ENCODE peak calls at places on chromosome 18, in seven cellular contexts. D, S, H, O, T, C and N are unnamed samples.

GRCh38 chr18:75238100-75238499 is 27.5 kb downstream of the TSHZ1 start:
- DNase-seq in D (no peak), S (no peak), H (no peak), O (no peak), T (no peak), C (no peak), N (no peak)

GRCh38 chr18:8982416-8983183 is 119.9 kb upstream of the NDUFV2 start:
- DNase-seq in D (no peak), S (peak; percentile 93), H (peak; percentile 82), O (peak; percentile 74), T (peak; percentile 43), C (peak; percentile 63), N (peak; percentile 56)

GRCh38 chr18:59040770-59041148 is 98.9 kb upstream of the SEC11C start:
- DNase-seq in D (no peak), S (no peak), H (no peak), O (no peak), T (no peak), C (no peak), N (no peak)

GRCh38 chr18:73646772-73647171 is 500.9 kb downstream of the FBXO15 start:
- DNase-seq in D (no peak), S (peak; percentile 36), H (peak; percentile 92), O (peak; percentile 89), T (no peak), C (no peak), N (peak; percentile 86)

GRCh38 chr18:75437979-75438378 is 10.5 kb upstream of the SMIM21 start:
- DNase-seq in D (no peak), S (no peak), H (no peak), O (no peak), T (no peak), C (no peak), N (no peak)

GRCh38 chr18:77061946-77062517 is 70.6 kb downstream of the MBP start:
- DNase-seq in D (no peak), S (no peak), H (no peak), O (no peak), T (no peak), C (no peak), N (no peak)

GRCh38 chr18:75205760-75206109 is 3.2 kb downstream of the PTGR3 start:
- DNase-seq in D (no peak), S (no peak), H (no peak), O (no peak), T (no peak), C (no peak), N (no peak)

GRCh38 chr18:10225300-10225699 is 229.1 kb upstream of the APCDD1 start:
- DNase-seq in D (no peak), S (no peak), H (no peak), O (no peak), T (no peak), C (no peak), N (no peak)

GRCh38 chr18:7512326-7512725 is 54.8 kb upstream of the PTPRM start:
- DNase-seq in D (no peak), S (no peak), H (peak; percentile 6), O (no peak), T (no peak), C (no peak), N (peak; percentile 4)

GRCh38 chr18:28281400-28281799 is 104.5 kb upstream of the CDH2 start:
- DNase-seq in D (no peak), S (no peak), H (peak; percentile 11), O (no peak), T (no peak), C (no peak), N (no peak)

GRCh38 chr18:6941988-6942387 is 175.6 kb downstream of the LAMA1 start:
- DNase-seq in D (no peak), S (no peak), H (no peak), O (no peak), T (no peak), C (no peak), N (no peak)

GRCh38 chr18:79774111-79774510 is 23.6 kb upstream of the KCNG2 start:
- DNase-seq in D (no peak), S (no peak), H (no peak), O (no peak), T (no peak), C (no peak), N (no peak)

GRCh38 chr18:51559902-51560287 is 362.4 kb upstream of the MEX3C start:
- DNase-seq in D (no peak), S (no peak), H (no peak), O (no peak), T (no peak), C (no peak), N (no peak)

GRCh38 chr18:35088931-35089330 is 47.7 kb downstream of the MAPRE2 start:
- DNase-seq in D (no peak), S (no peak), H (peak; percentile 60), O (no peak), T (no peak), C (no peak), N (no peak)

DNA sequence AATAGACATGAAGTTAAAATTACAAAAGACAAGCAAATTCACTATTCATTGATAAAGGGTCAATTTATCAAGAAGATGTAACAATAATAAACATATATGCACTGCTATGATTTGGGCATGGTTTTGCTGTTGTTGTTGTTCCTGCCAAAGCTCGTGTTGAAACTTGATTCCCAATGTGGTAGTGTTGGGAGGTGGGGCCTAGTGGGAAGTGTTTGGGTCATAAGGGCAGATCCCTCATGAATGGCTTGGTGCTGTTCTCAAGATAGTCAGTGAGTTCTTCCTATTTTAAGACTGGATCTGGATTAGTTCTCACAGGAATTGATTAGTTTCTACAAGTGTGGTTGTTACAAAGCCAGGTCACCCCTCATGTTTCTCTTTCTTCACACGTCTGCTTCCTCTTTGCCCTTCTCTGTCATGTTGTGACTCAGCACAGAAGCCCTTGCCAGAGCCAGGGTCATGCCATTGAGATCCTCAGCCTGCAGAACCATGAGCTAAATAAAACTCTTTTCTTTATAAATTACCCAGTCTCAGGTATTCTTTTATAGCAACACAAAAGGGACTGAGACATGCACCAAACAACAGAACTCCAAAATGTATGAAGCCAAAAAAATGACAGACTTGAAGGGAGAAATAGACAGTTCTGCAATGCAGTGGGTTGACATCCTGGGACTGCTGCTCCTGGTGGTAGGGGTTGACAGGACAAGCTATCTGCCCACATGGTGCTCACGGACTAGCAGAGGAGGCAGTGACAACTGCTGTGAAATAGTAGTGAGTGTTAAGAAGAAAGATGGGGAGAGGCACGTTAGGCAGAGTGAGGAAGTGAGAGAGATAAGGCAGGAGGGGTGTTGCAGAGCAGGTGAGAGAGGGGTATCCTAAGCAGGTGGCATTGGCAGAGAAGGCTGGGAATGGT is 18.6 kb upstream of the SKA1 start:
- DNase-seq in D (peak; percentile 79), S (no peak), H (no peak), O (peak; percentile 37), T (no peak), C (peak; percentile 28), N (no peak)
- TF ChIP-seq CTCF in D (peak; percentile 18), S (no peak), H (no peak), O (no peak), T (no peak), C (peak; percentile 35), N (peak; percentile 8)

GRCh38 chr18:63567276-63567675 is 19.9 kb upstream of the SERPINB13 start:
- DNase-seq in D (no peak), S (no peak), H (no peak), O (no peak), T (no peak), C (no peak), N (no peak)
- H3K4me3 ChIP-seq in D (no peak overlapping the region), S (no peak overlapping the region), H (no peak overlapping the region), O (no peak overlapping the region), T (no peak overlapping the region), C (no peak overlapping the region), N (no peak overlapping the region)

DNA sequence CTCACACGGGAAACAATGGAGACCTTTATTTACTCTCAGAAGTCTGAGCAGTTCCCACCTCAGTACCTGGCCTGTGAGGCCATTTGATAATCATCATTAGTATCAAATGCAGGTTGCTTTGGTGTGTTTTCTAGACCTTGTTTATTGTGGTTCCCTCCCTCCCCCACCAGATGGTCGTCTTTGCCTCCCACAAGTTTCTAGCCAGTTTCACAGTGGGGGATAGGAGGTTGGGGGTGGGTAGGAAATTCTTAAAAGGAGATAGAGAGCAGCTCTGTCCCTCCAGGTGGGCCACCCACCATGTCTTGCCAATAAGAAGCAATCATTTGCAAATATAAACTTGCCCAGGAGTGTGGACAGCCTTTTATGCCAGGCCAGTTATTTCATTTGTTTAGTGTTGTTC is 31.3 kb downstream of the SETBP1 start:
- DNase-seq in D (no peak), S (no peak), H (no peak), O (no peak), T (no peak), C (no peak), N (no peak)
- TF ChIP-seq CTCF in D (no peak), S (no peak), H (no peak), O (no peak), T (no peak), C (no peak), N (no peak)

GRCh38 chr18:5825663-5826062 is 69.7 kb downstream of the TMEM200C start:
- DNase-seq in D (no peak), S (no peak), H (no peak), O (no peak), T (no peak), C (no peak), N (no peak)
- H3K4me3 ChIP-seq in D (no peak overlapping the region), S (no peak overlapping the region), H (no peak overlapping the region), O (no peak overlapping the region), T (no peak overlapping the region), C (no peak overlapping the region), N (no peak overlapping the region)